ENCODE peak calls at places on chromosome X, in four cellular contexts. N is fibroblast of lung, U is PC-3, V is HCT116. O is an unnamed sample. For H3K27me3 and H3K9me3, the result is how much of the 10 kb centered on the place peaks cover.

GRCh38 chrX:51281758-51282318 is 50.8 kb upstream of the NUDT10 start:
- DNase-seq in N (no peak), U (no peak), V (no peak), O (no peak)

GRCh38 chrX:38755319-38755718 is 45.9 kb upstream of the MID1IP1 start:
- DNase-seq in N (no peak), U (no peak), V (no peak), O (no peak)

GRCh38 chrX:19840899-19841648 is 46.3 kb downstream of the SH3KBP1 start:
- DNase-seq in N (peak), U (no peak), V (no peak), O (no peak)

GRCh38 chrX:33434256-33435092 is 223.1 kb upstream of the DMD start:
- DNase-seq in N (peak), U (peak), V (no peak), O (peak)

GRCh38 chrX:20680998-20681397 is 414.3 kb upstream of the RPS6KA3 start:
- DNase-seq in N (no peak), U (peak), V (no peak), O (no peak)

GRCh38 chrX:13495232-13495631 is 74.2 kb upstream of the EGFL6 start:
- DNase-seq in N (no peak), U (no peak), V (peak), O (no peak)

GRCh38 chrX:37302569-37302968 is 46.6 kb upstream of the PRRG1 start:
- DNase-seq in N (peak), U (peak), V (peak), O (no peak)

GRCh38 chrX:41332408-41332987 is 1.5 kb upstream of the DDX3X start:
- DNase-seq in N (peak), U (no peak), V (no peak), O (no peak)

GRCh38 chrX:37455381-37455780 is 106.2 kb downstream of the PRRG1 start:
- DNase-seq in N (no peak), U (peak), V (no peak), O (no peak)

GRCh38 chrX:153926863-153927685 is 1.0 kb upstream of the ARHGAP4 start:
- DNase-seq in N (peak), U (peak), V (no peak), O (no peak)

GRCh38 chrX:134718329-134719317 is 60.4 kb upstream of the PLAC1 start:
- DNase-seq in N (peak), U (peak), V (peak), O (peak)

GRCh38 chrX:6074532-6074931 is 154.1 kb downstream of the NLGN4X start:
- DNase-seq in N (no peak), U (no peak), V (no peak), O (no peak)

GRCh38 chrX:131677655-131678628 is 134.1 kb downstream of the OR13H1 start:
- DNase-seq in N (peak), U (peak), V (peak), O (no peak)

GRCh38 chrX:135520553-135521404 is at the start of gene INTS6L:
- DNase-seq in N (peak), U (peak), V (peak), O (peak)

GRCh38 chrX:10111364-10112148 is 45.2 kb upstream of the CLCN4 start:
- DNase-seq in N (no peak), U (no peak), V (no peak), O (no peak)

GRCh38 chrX:17567821-17568220 is 169.5 kb upstream of the SCML1 start:
- DNase-seq in N (no peak), U (no peak), V (no peak), O (no peak)

GRCh38 chrX:12319955-12320354 is 181.7 kb downstream of the FRMPD4 start:
- DNase-seq in N (no peak), U (no peak), V (no peak), O (no peak)

GRCh38 chrX:73851014-73852009 is 288.3 kb downstream of the CHIC1 start:
- DNase-seq in N (peak), U (no peak), V (no peak), O (no peak)

GRCh38 chrX:74291577-74291963 is 12.4 kb upstream of the ZCCHC13 start:
- DNase-seq in N (no peak), U (no peak), V (no peak), O (no peak)

GRCh38 chrX:49001521-49002090 is 458 bp downstream of the GRIPAP1 start:
- DNase-seq in N (peak), U (peak), V (peak), O (no peak)

GRCh38 chrX:54415534-54416350 is 24.5 kb upstream of the TSR2 start:
- DNase-seq in N (peak), U (no peak), V (no peak), O (no peak)

GRCh38 chrX:1491851-1492349 is 39.2 kb upstream of the ASMTL start:
- DNase-seq in N (no peak), U (peak), V (peak), O (no peak)

GRCh38 chrX:13283968-13284914 is 35.6 kb downstream of the ATXN3L start:
- DNase-seq in N (peak), U (peak), V (no peak), O (peak)

GRCh38 chrX:118693843-118694242 is 33.6 kb upstream of the IL13RA1 start:
- DNase-seq in N (no peak), U (no peak), V (no peak), O (no peak)

GRCh38 chrX:118694628-118695027 is 32.8 kb upstream of the IL13RA1 start:
- DNase-seq in N (peak), U (no peak), V (no peak), O (no peak)

GRCh38 chrX:118685393-118685792 is 42.0 kb upstream of the IL13RA1 start:
- DNase-seq in N (no peak), U (no peak), V (no peak), O (no peak)

DNA sequence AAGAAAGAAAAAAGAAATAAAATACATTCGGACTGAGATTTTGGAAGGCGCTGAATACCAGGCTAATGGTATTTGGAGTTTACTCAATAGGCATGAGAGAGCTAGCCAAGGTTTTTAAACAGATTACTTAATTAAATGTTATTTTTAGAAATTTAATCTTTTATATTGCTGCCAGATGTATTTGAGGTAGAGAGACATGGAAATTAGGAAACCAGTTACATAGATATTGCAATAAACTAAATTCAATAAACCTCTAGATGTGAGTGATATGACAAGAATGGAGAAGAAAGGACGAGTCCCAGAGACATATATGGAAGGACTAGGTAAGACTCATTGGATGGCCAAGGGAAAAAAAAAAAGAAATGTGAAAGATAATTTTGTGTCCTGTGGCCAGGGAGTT is 38.5 kb upstream of the IL13RA1 start:
- DNase-seq in N (no peak), U (no peak), V (no peak), O (no peak)
- H3K27me3 ChIP-seq in N (under half), U (under half), V (under half), O (under half)

GRCh38 chrX:46554942-46555341 is 9.7 kb upstream of the ZNF674 start:
- DNase-seq in N (no peak), U (peak), V (no peak), O (no peak)
- TF ChIP-seq CTCF in N (no peak), U (peak), V (peak), O (peak)

GRCh38 chrX:63281465-63281864 is 69.7 kb downstream of the SPIN4 start:
- DNase-seq in N (no peak), U (no peak), V (no peak), O (no peak)

GRCh38 chrX:63283331-63283730 is 67.8 kb downstream of the SPIN4 start:
- DNase-seq in N (no peak), U (no peak), V (no peak), O (no peak)

GRCh38 chrX:63282077-63282476 is 69.1 kb downstream of the SPIN4 start:
- DNase-seq in N (no peak), U (no peak), V (no peak), O (no peak)

GRCh38 chrX:63282828-63283227 is 68.3 kb downstream of the SPIN4 start:
- DNase-seq in N (no peak), U (no peak), V (no peak), O (no peak)
- H3K9me3 ChIP-seq in N (under half), U (under half), V (under half), O (under half)

DNA sequence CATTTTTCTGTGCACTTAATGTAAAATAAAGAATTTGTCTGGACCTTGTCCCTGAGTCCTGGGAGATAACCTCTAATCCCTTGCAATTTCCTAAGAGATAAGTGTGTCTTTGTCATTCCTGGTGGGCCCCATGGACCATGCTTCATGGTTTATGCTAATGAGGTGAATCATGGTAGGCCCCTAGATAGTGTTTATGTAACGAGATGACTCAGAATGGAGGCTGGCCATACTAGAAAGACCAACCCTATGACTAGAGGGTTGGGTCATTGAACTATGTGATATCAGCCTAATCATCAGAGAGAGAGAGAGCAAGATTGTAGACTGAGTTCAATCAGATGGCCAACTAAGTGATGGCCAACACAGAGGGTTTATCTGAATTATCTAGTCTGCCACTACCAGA is 64.2 kb upstream of the NHSL2 start:
- DNase-seq in N (peak), U (no peak), V (no peak), O (no peak)
- H3K27me3 ChIP-seq in N (under half), U (under half), V (under half), O (under half)

GRCh38 chrX:132948648-132949260 is 9.7 kb downstream of the HS6ST2 start:
- DNase-seq in N (no peak), U (peak), V (peak), O (no peak)
- TF ChIP-seq CTCF in N (no peak), U (peak), V (peak), O (no peak)

DNA sequence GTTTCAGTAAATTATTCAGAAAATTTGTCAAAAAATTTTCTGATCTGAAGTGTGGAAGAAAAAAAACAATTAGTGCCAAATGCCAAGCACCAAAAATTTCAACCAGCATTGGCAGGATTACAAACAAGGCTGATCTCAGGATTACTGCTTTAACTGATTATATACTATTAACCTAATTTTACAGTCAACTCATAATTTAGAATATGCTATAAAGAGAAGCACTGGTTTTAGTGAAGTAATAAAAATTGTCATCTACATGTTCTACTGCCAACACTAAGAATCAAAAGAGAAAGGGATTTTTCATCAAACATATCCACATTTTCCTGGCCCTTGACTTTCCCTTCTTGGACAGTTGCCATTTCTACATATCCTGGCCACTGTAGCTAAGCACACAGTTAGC is 33.9 kb downstream of the THOC2 start:
- DNase-seq in N (peak), U (no peak), V (no peak), O (no peak)
- H3K9me3 ChIP-seq in N (under half), U (under half), V (under half), O (under half)

GRCh38 chrX:27086221-27086620 is 376.9 kb downstream of the PPP4R3C start:
- DNase-seq in N (no peak), U (no peak), V (no peak), O (no peak)
- H3K27me3 ChIP-seq in N (under half), U (under half), V (under half), O (under half)